ENCODE peak calls at places on chromosome 12, in six cellular contexts. One of them, this sample, is unnamed.

GRCh38 chr12:100348657-100349454 is 8.0 kb upstream of the SLC17A8 start:
- DNase-seq in NCI-H2081: peak
- DNase-seq in GM03348: peak
- DNase-seq in amniotic stem cell: no peak
- DNase-seq in ureter: no peak
- DNase-seq in NCI-H748 treated with DMSO at 0.1 percent for 48 hours: peak
- DNase-seq in this sample: no peak

GRCh38 chr12:30795660-30796507 is 41.1 kb upstream of the CAPRIN2 start:
- DNase-seq in NCI-H2081: peak
- DNase-seq in GM03348: peak
- DNase-seq in amniotic stem cell: peak
- DNase-seq in ureter: peak
- DNase-seq in NCI-H748 treated with DMSO at 0.1 percent for 48 hours: no peak
- DNase-seq in this sample: peak

GRCh38 chr12:51926718-51927117 is 19.4 kb downstream of the ACVRL1 start:
- DNase-seq in NCI-H2081: no peak
- DNase-seq in GM03348: no peak
- DNase-seq in amniotic stem cell: no peak
- DNase-seq in ureter: no peak
- DNase-seq in NCI-H748 treated with DMSO at 0.1 percent for 48 hours: no peak
- DNase-seq in this sample: peak

GRCh38 chr12:104356231-104357115 is 52.9 kb downstream of the EID3 start:
- DNase-seq in NCI-H2081: no peak
- DNase-seq in GM03348: peak
- DNase-seq in amniotic stem cell: no peak
- DNase-seq in ureter: no peak
- DNase-seq in NCI-H748 treated with DMSO at 0.1 percent for 48 hours: no peak
- DNase-seq in this sample: no peak

GRCh38 chr12:122951406-122951805 is 14.9 kb downstream of the ABCB9 start:
- DNase-seq in NCI-H2081: no peak
- DNase-seq in GM03348: no peak
- DNase-seq in amniotic stem cell: no peak
- DNase-seq in ureter: no peak
- DNase-seq in NCI-H748 treated with DMSO at 0.1 percent for 48 hours: no peak
- DNase-seq in this sample: no peak

GRCh38 chr12:109760031-109760929 is 46.7 kb downstream of the FAM222A start:
- DNase-seq in NCI-H2081: peak
- DNase-seq in GM03348: no peak
- DNase-seq in amniotic stem cell: no peak
- DNase-seq in ureter: no peak
- DNase-seq in NCI-H748 treated with DMSO at 0.1 percent for 48 hours: no peak
- DNase-seq in this sample: peak

GRCh38 chr12:674272-674781 is 11.1 kb upstream of the NINJ2 start:
- DNase-seq in NCI-H2081: no peak
- DNase-seq in GM03348: no peak
- DNase-seq in amniotic stem cell: no peak
- DNase-seq in ureter: no peak
- DNase-seq in NCI-H748 treated with DMSO at 0.1 percent for 48 hours: no peak
- DNase-seq in this sample: no peak

GRCh38 chr12:125797421-125798175 is 732.4 kb downstream of the AACS start:
- DNase-seq in NCI-H2081: no peak
- DNase-seq in GM03348: no peak
- DNase-seq in amniotic stem cell: no peak
- DNase-seq in ureter: no peak
- DNase-seq in NCI-H748 treated with DMSO at 0.1 percent for 48 hours: no peak
- DNase-seq in this sample: no peak